ENCODE peak calls at places on chromosomes 5 and 9, in five cellular contexts. S, V, Y, M and P are unnamed samples.

GRCh38 chr5:123937230-123937629 is 425.3 kb downstream of the CSNK1G3 start:
- DNase-seq in M (peak; percentile 66), S (peak; percentile 35), Y (no peak), V (no peak), P (no peak)

GRCh38 chr5:52623291-52623690 is 164.4 kb upstream of the ITGA1 start:
- DNase-seq in V (no peak), Y (no peak), M (no peak), S (no peak), P (no peak)

GRCh38 chr9:118459832-118460425 is 755.7 kb downstream of the TLR4 start:
- DNase-seq in Y (no peak), S (no peak), V (no peak), M (no peak), P (no peak)

GRCh38 chr5:172007153-172007794 is 836 bp upstream of the FBXW11 start:
- DNase-seq in S (no peak), V (no peak), M (no peak), Y (no peak), P (no peak)

GRCh38 chr9:99221266-99221622 is 498 bp downstream of the ALG2 start:
- DNase-seq in M (no peak), S (no peak), Y (peak; percentile 8), V (no peak), P (no peak)

GRCh38 chr5:73496984-73497457 is 1.2 kb upstream of the BTF3 start:
- DNase-seq in V (no peak), Y (peak; percentile 36), M (peak; percentile 79), S (no peak), P (peak; percentile 17)

GRCh38 chr5:117690603-117691002 is 1116.0 kb upstream of the SEMA6A start:
- DNase-seq in Y (no peak), M (no peak), V (no peak), S (no peak), P (no peak)

GRCh38 chr5:81265101-81265500 is 32.0 kb downstream of the CKMT2 start:
- DNase-seq in Y (no peak), S (no peak), M (no peak), V (no peak), P (no peak)

GRCh38 chr9:127572961-127573727 is 38.9 kb upstream of the STXBP1 start:
- DNase-seq in S (no peak), V (no peak), M (peak; percentile 84), Y (no peak), P (no peak)

GRCh38 chr5:2744485-2744884 is 7.0 kb downstream of the IRX2 start:
- DNase-seq in S (no peak), M (no peak), V (no peak), Y (no peak), P (no peak)

GRCh38 chr9:135664266-135664665 is 1.2 kb downstream of the LCN9 start:
- DNase-seq in V (no peak), Y (no peak), M (no peak), S (no peak), P (no peak)

GRCh38 chr5:141747152-141747640 is 65.2 kb upstream of the ARAP3 start:
- DNase-seq in Y (no peak), M (peak; percentile 29), V (no peak), S (peak; percentile 11), P (peak; percentile 56)

GRCh38 chr5:126354012-126354856 is 69.0 kb upstream of the GRAMD2B start:
- DNase-seq in V (no peak), Y (no peak), S (peak; percentile 83), M (peak; percentile 98), P (no peak)

GRCh38 chr5:115571441-115571878 is 26.9 kb upstream of the FEM1C start:
- DNase-seq in Y (no peak), V (no peak), M (no peak), S (no peak), P (no peak)

GRCh38 chr5:20678814-20679298 is 690.9 kb upstream of the CDH18 start:
- DNase-seq in S (peak; percentile 6), Y (no peak), M (peak; percentile 33), V (no peak), P (no peak)

GRCh38 chr9:15999422-16000339 is 446.8 kb downstream of the CCDC171 start:
- DNase-seq in Y (no peak), M (peak; percentile 95), V (no peak), S (peak; percentile 88), P (no peak)

GRCh38 chr5:99379187-99379586 is 450.4 kb upstream of the CHD1 start:
- DNase-seq in M (no peak), Y (no peak), S (no peak), V (no peak), P (no peak)

GRCh38 chr5:139443766-139444473 is 4.6 kb upstream of the DNAJC18 start:
- DNase-seq in V (no peak), M (peak; percentile 86), S (peak; percentile 63), Y (no peak), P (no peak)

GRCh38 chr9:135644631-135645218 is 5.4 kb upstream of the GLT6D1 start:
- DNase-seq in Y (no peak), M (no peak), V (no peak), S (no peak), P (no peak)

GRCh38 chr5:79878131-79878630 is 112.9 kb downstream of the MTX3 start:
- DNase-seq in Y (no peak), M (no peak), S (no peak), V (no peak), P (no peak)

GRCh38 chr9:122005597-122005996 is 87.5 kb downstream of the TTLL11 start:
- DNase-seq in S (no peak), V (no peak), M (peak; percentile 81), Y (peak; percentile 38), P (no peak)

GRCh38 chr5:91219141-91219802 is 163.8 kb downstream of the ARRDC3 start:
- DNase-seq in V (no peak), M (peak; percentile 51), Y (peak; percentile 23), S (peak; percentile 30), P (no peak)

GRCh38 chr9:89464991-89465390 is 32.9 kb downstream of the SEMA4D start:
- DNase-seq in Y (no peak), V (no peak), M (no peak), S (no peak), P (no peak)

GRCh38 chr5:179833056-179833708 is 12.5 kb downstream of the SQSTM1 start:
- DNase-seq in S (no peak), M (no peak), Y (no peak), V (no peak), P (no peak)

GRCh38 chr5:156835905-156836304 is 14.2 kb upstream of the PPP1R2B start:
- DNase-seq in V (no peak), S (no peak), Y (no peak), M (no peak), P (no peak)

GRCh38 chr5:80212171-80212667 is 43.6 kb downstream of the SERINC5 start:
- DNase-seq in V (no peak), M (no peak), S (no peak), Y (no peak), P (no peak)

GRCh38 chr5:42390115-42390514 is 33.1 kb upstream of the GHR start:
- DNase-seq in M (no peak), S (no peak), V (no peak), Y (no peak), P (no peak)

GRCh38 chr9:99778308-99778707 is 43.4 kb upstream of the NR4A3 start:
- DNase-seq in S (peak; percentile 55), V (no peak), M (peak; percentile 79), Y (no peak), P (no peak)

GRCh38 chr9:120713257-120714087 is 798 bp downstream of the MEGF9 start:
- DNase-seq in Y (peak; percentile 41), M (peak; percentile 14), V (no peak), S (no peak), P (no peak)

GRCh38 chr5:181199881-181200282 is 5.1 kb downstream of the TRIM7 start:
- DNase-seq in M (no peak), S (no peak), V (no peak), Y (no peak), P (no peak)